ENCODE peak calls at places on chromosomes 13 and 19, in five cellular contexts. S is lower leg skin; J is fibroblast of pulmonary artery; C is CD8-positive, alpha-beta T cell; G is epithelial cell of esophagus. V is an unnamed sample.
A peak's percentile ranks its signal among the peaks of the same experiment; 100 is the strongest.

GRCh38 chr13:36847541-36848045 is 28.6 kb downstream of the RFXAP start:
- DNase-seq in C (no peak), S (no peak), G (no peak), J (no peak), V (no peak)

GRCh38 chr13:73715114-73715909 is 418.9 kb downstream of the KLF12 start:
- DNase-seq in S (no peak), C (peak; percentile 41), J (no peak), G (peak; percentile 59), V (no peak)

GRCh38 chr13:112842343-112842856 is 126.6 kb upstream of the MCF2L start:
- DNase-seq in S (no peak), C (no peak), G (no peak), J (peak; percentile 43), V (peak; percentile 20)

GRCh38 chr13:84553252-84553651 is 671.0 kb upstream of the SLITRK1 start:
- DNase-seq in J (peak; percentile 1), G (peak; percentile 46), C (no peak), S (no peak), V (no peak)

GRCh38 chr19:1465191-1466016 is 13.6 kb downstream of the C19orf25 start:
- DNase-seq in J (no peak), G (peak; percentile 79), C (no peak), S (no peak), V (no peak)

GRCh38 chr13:32537580-32538233 is 888 bp downstream of the N4BP2L2 start:
- DNase-seq in S (peak; percentile 86), C (peak; percentile 14), J (peak; percentile 19), G (no peak), V (no peak)

GRCh38 chr13:67075239-67075638 is 154.9 kb downstream of the PCDH9 start:
- DNase-seq in G (no peak), S (no peak), J (peak; percentile 62), C (no peak), V (no peak)

GRCh38 chr13:109275848-109276247 is 510.5 kb downstream of the IRS2 start:
- DNase-seq in J (no peak), G (peak; percentile 73), C (no peak), S (no peak), V (no peak)

GRCh38 chr13:114226699-114227323 is 7.9 kb upstream of the CDC16 start:
- DNase-seq in G (peak; percentile 80), J (peak; percentile 86), C (peak; percentile 80), S (peak; percentile 97), V (peak; percentile 48)

GRCh38 chr13:113902956-113903355 is 39.1 kb upstream of the GAS6 start:
- DNase-seq in C (no peak), S (peak; percentile 81), J (no peak), G (no peak), V (no peak)

GRCh38 chr13:87311165-87311564 is 360.0 kb upstream of the SLITRK5 start:
- DNase-seq in G (no peak), C (no peak), J (no peak), S (no peak), V (no peak)

GRCh38 chr13:106143392-106143791 is 392.1 kb downstream of the EFNB2 start:
- DNase-seq in C (no peak), G (no peak), J (no peak), S (no peak), V (peak; percentile 55)

GRCh38 chr13:46124531-46124966 is 19.7 kb upstream of the CPB2 start:
- DNase-seq in C (no peak), S (no peak), G (no peak), J (no peak), V (no peak)

GRCh38 chr19:13093407-13094284 is 9.0 kb downstream of the LYL1 start:
- DNase-seq in S (peak; percentile 97), J (peak; percentile 87), C (peak; percentile 69), G (peak; percentile 78), V (peak; percentile 68)

GRCh38 chr13:20165417-20166257 is 4.8 kb upstream of the GJA3 start:
- DNase-seq in C (no peak), G (peak; percentile 56), S (no peak), J (no peak), V (no peak)

GRCh38 chr19:13859361-13859880 is 17.5 kb upstream of the NANOS3 start:
- DNase-seq in S (no peak), C (no peak), J (peak; percentile 50), G (peak; percentile 62), V (peak; percentile 51)

GRCh38 chr13:113904411-113904810 is 40.5 kb upstream of the GAS6 start:
- DNase-seq in J (peak; percentile 49), C (no peak), G (peak; percentile 61), S (peak; percentile 82), V (no peak)

GRCh38 chr19:51142119-51142518 is at the start of gene SIGLEC7:
- DNase-seq in C (no peak), G (no peak), J (no peak), S (no peak), V (no peak)

GRCh38 chr13:97223711-97224461 is 1.8 kb downstream of the MBNL2 start:
- DNase-seq in S (no peak), C (no peak), J (peak; percentile 96), G (peak; percentile 82), V (peak; percentile 95)

GRCh38 chr13:32314271-32314967 is 744 bp downstream of the ZAR1L start:
- DNase-seq in G (no peak), C (no peak), J (no peak), S (no peak), V (no peak)

GRCh38 chr19:46546194-46546896 is 50.7 kb upstream of the PNMA8B start:
- DNase-seq in S (peak; percentile 43), J (peak; percentile 60), G (peak; percentile 89), C (no peak), V (peak; percentile 29)

GRCh38 chr13:107753748-107754147 is 461.6 kb downstream of the LIG4 start:
- DNase-seq in C (no peak), G (no peak), J (no peak), S (no peak), V (no peak)

GRCh38 chr13:111177803-111178389 is 62.8 kb downstream of the ARHGEF7 start:
- DNase-seq in J (peak; percentile 68), C (no peak), G (peak; percentile 88), S (peak; percentile 10), V (peak; percentile 73)

GRCh38 chr13:94661396-94661795 is 50.9 kb downstream of the SOX21 start:
- DNase-seq in G (no peak), J (no peak), C (no peak), S (no peak), V (no peak)

GRCh38 chr13:94656766-94657165 is 55.1 kb downstream of the GPR180 start:
- DNase-seq in G (peak; percentile 90), C (no peak), J (peak; percentile 78), S (no peak), V (peak; percentile 95)

GRCh38 chr13:94660695-94661324 is 51.5 kb downstream of the SOX21 start:
- DNase-seq in J (peak; percentile 33), S (no peak), G (peak; percentile 22), C (no peak), V (peak; percentile 7)

GRCh38 chr13:94658926-94659649 is 53.3 kb downstream of the SOX21 start:
- DNase-seq in J (no peak), G (peak; percentile 14), S (no peak), C (no peak), V (no peak)

GRCh38 chr13:94657167-94657566 is 55.2 kb downstream of the SOX21 start:
- DNase-seq in J (peak; percentile 31), C (no peak), G (peak; percentile 65), S (no peak), V (peak; percentile 33)
- TF ChIP-seq CTCF in J (no peak), C (no peak), G (no peak), S (no peak), V (no peak)

GRCh38 chr19:3656747-3657394 is 30.3 kb upstream of the CACTIN start:
- DNase-seq in S (no peak), C (no peak), G (peak; percentile 60), J (no peak), V (no peak)
- TF ChIP-seq CTCF in S (no peak), C (no peak), G (no peak), J (no peak), V (no peak)

GRCh38 chr19:17329061-17329767 is 5.4 kb downstream of the ANO8 start:
- DNase-seq in G (no peak), J (no peak), S (no peak), C (no peak), V (no peak)

GRCh38 chr19:17326595-17326966 is 8.1 kb downstream of the ANO8 start:
- DNase-seq in J (no peak), C (no peak), G (peak; percentile 67), S (no peak), V (no peak)

GRCh38 chr19:17327068-17327653 is 7.5 kb downstream of the ANO8 start:
- DNase-seq in G (no peak), J (no peak), S (no peak), C (no peak), V (no peak)

GRCh38 chr19:17328517-17329060 is 6.1 kb downstream of the ANO8 start:
- DNase-seq in S (no peak), G (no peak), C (peak; percentile 45), J (no peak), V (no peak)

GRCh38 chr19:17327654-17328516 is 6.8 kb downstream of the ANO8 start:
- DNase-seq in G (peak; percentile 91), J (peak; percentile 65), C (peak; percentile 39), S (no peak), V (no peak)
- TF ChIP-seq CTCF in G (peak; percentile 71), J (peak; percentile 41), C (no peak), S (no peak), V (no peak)

DNA sequence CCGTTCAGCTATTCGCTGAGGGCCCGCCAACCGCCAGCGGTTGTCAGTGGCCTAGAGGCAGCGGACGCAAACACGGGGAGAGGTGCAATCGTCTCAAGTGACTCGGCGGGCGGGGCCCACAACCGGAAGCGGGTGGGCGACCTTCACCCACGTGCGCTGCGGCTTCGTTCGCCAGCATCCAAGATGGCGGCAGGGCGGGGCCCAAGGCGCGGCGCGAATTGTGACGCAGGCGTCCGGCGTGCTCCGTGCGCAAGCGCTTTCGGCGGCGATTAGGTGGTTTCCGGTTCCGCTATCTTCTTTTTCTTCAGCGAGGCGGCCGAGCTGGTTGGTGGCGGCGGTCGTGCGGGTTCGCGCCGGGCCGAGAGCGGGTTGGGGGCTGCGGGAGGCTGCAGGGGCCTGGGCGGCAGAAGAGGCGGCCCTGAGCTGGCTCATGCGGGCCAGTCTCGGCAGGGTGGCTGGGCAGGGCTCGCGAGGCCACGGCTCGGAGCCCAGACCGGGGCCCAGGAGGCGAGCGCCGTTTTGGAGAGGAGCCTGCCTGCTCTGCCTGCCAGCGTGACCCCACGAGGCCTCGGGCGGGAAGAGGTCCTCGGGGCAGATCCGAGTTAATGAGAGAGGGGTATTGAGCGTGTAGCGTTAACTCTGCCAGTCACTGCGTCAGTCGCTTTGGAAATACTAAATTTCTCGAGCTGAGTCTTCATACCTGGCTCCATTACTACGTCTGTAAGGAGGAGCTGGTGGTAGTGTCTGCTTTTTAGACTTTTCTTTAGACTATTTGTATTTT is at the start of gene UBA52:
- DNase-seq in S (peak; percentile 100), C (peak; percentile 99), J (peak; percentile 98), G (peak; percentile 99), V (peak; percentile 92)
- TF ChIP-seq CTCF in S (no peak), C (no peak), J (no peak), G (no peak), V (no peak)

GRCh38 chr13:33798023-33798422 is 19.9 kb upstream of the RFC3 start:
- DNase-seq in G (no peak), J (no peak), C (no peak), S (no peak), V (no peak)

GRCh38 chr13:33800646-33801186 is 17.2 kb upstream of the RFC3 start:
- DNase-seq in S (no peak), J (no peak), C (no peak), G (no peak), V (no peak)

GRCh38 chr13:33797622-33798021 is 20.3 kb upstream of the RFC3 start:
- DNase-seq in S (no peak), J (peak; percentile 13), C (no peak), G (no peak), V (peak; percentile 36)

GRCh38 chr13:33796095-33796494 is 21.9 kb upstream of the RFC3 start:
- DNase-seq in S (no peak), G (no peak), J (no peak), C (no peak), V (no peak)

GRCh38 chr13:33799950-33800592 is 17.9 kb upstream of the RFC3 start:
- DNase-seq in J (peak; percentile 69), S (no peak), G (peak; percentile 51), C (no peak), V (peak; percentile 35)
- TF ChIP-seq CTCF in J (peak; percentile 57), S (no peak), G (peak; percentile 46), C (no peak), V (peak; percentile 46)

V was measured in astrocyte.